ENCODE peak calls at places on chromosomes 16 and 17, in four cellular contexts. K, V, W and J are unnamed samples.

GRCh38 chr16:53465606-53466290 is 31.5 kb downstream of the RBL2 start:
- DNase-seq in K (no peak), W (no peak), V (peak), J (no peak)

GRCh38 chr17:11296994-11297393 is 56.0 kb downstream of the SHISA6 start:
- DNase-seq in W (no peak), V (peak), K (peak), J (no peak)

GRCh38 chr17:9668532-9668931 is 23.2 kb downstream of the USP43 start:
- DNase-seq in V (no peak), K (no peak), W (no peak), J (no peak)

GRCh38 chr16:52450241-52450640 is 96.7 kb downstream of the TOX3 start:
- DNase-seq in K (no peak), V (no peak), W (no peak), J (no peak)

GRCh38 chr17:28216032-28216431 is 103.0 kb upstream of the TMEM97 start:
- DNase-seq in V (no peak), W (no peak), K (no peak), J (no peak)

GRCh38 chr17:69213059-69213813 is 15.4 kb downstream of the ABCA10 start:
- DNase-seq in K (no peak), W (no peak), V (no peak), J (no peak)

GRCh38 chr16:3950343-3951193 is 70.1 kb upstream of the CREBBP start:
- DNase-seq in V (peak), W (peak), K (no peak), J (no peak)

GRCh38 chr17:16074423-16074822 is 74.8 kb downstream of the TTC19 start:
- DNase-seq in K (no peak), V (no peak), W (no peak), J (no peak)

GRCh38 chr17:60743812-60744211 is 66.2 kb downstream of the BCAS3 start:
- DNase-seq in K (no peak), W (no peak), V (peak), J (no peak)

GRCh38 chr17:60743282-60743681 is 65.6 kb downstream of the BCAS3 start:
- DNase-seq in V (no peak), K (no peak), W (no peak), J (no peak)

GRCh38 chr17:60738287-60738686 is 60.6 kb downstream of the BCAS3 start:
- DNase-seq in W (no peak), K (no peak), V (no peak), J (no peak)

GRCh38 chr17:60740584-60740983 is 62.9 kb downstream of the BCAS3 start:
- DNase-seq in W (no peak), K (no peak), V (no peak), J (no peak)

GRCh38 chr17:60741031-60741430 is 63.4 kb downstream of the BCAS3 start:
- DNase-seq in W (no peak), K (no peak), V (no peak), J (no peak)
- TF ChIP-seq CTCF in W (no peak), K (no peak), V (no peak), J (no peak)

DNA sequence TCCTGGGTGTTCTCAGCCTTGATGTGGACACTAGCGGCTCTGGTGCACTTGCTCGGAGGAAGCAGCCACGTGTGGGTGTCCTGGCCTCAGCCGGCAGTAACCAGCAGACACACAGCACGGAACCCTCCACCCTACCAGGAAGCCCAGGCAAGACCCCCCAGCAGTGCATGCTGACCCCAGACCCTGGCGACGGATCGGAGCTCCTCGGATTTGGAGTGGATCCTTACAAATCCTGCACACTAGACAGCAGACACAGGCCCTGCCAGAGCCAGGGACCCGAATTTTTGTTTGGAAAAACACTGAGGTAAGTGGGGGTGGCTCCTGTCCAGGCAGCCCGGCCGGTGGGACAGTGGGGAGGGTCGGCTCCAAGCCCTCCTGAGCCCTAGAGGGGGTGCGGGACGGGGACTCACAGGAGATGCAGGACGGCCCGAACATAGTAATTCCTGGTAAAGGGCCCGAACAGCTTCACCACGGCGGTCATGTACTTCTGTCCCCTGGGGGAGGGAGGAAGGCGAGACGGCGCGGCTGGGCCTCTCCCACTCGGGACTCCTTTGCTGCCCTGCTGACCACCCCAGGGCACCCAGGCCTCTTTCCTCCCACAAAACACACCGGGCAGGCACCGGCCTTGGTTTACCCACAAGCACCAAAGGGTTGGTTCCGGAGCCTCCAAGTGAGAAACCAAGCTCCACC is 4.4 kb downstream of the CYBA start:
- DNase-seq in K (no peak), W (no peak), V (no peak), J (no peak)
- TF ChIP-seq CTCF in K (no peak), W (no peak), V (no peak), J (no peak)

DNA sequence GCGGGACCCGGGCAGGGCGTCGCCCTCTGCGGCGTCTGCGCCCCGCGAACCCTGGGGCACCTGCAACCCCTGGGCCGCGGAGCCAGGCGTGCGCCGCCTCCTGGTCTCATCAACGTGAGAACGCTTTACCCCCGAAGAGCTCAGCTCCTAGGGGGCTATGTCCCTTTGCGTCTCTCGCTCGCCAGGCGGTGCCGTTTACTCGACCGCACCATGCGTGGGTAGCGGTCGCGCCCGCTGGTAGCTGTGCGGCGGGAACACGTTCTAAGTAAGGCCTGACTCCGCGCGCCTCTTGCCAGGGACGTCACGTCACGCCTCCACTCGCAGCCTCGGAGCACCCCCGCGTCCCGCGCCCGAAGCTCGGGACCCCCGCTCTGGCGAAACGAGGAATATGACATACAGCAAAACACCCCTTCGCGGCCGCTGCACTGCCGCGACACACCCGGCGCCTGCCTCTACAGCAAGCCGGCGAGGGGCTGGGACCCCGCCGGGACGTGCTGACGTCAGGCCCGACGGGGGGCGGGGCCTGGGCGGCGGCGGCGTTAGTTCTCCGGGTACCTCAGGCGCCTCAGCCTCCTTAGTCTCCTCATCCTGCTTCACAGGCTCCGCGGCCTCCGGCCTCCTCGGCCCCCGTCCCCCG is at the start of gene RAB11FIP3:
- DNase-seq in W (peak), V (peak), K (peak), J (peak)
- TF ChIP-seq CTCF in W (no peak), V (peak), K (peak), J (peak)

DNA sequence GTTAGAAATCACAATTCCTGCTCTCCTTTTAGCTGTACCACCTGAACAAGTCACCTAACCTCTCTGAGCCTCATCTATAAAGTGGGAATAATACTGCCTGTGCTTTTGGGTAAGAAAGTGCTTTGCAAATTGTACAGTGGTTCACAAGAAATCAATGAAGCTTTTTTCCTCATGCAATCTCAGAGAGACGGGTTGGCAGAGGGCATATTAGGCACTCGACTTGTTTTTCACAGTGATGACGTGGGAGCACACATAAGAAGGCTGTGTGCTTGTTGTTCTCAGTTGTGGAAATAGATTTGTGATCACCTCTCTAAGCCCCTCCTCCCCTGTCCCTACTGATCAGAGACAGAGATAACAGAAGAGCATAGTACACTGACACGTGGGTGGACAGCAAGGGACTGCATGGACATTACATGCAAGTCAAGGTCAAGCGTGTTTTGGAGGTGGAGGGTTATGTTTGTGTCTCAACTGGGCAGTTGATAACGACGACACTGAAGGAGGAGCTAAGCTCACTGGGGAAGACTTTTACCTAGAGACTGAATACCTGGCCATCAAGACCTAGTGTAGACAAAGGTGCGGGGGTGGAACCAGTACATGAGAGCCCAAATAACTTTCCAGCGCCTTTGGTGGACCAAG is 1.7 kb upstream of the GPT2 start:
- DNase-seq in W (no peak), V (peak), K (no peak), J (no peak)
- TF ChIP-seq CTCF in W (no peak), V (no peak), K (no peak), J (no peak)